ENCODE peak calls at places on chromosome 18, in four cellular contexts. One of them, this sample, is unnamed.

GRCh38 chr18:35231052-35231451 is 9.8 kb upstream of the ZNF397 start:
- DNase-seq in prostate gland: peak; percentile 78
- DNase-seq in HepG2: peak; percentile 87
- DNase-seq in K562: peak; percentile 78
- DNase-seq in this sample: peak; percentile 87

GRCh38 chr18:54149078-54149697 is 75.3 kb downstream of the MBD2 start:
- DNase-seq in K562: no peak
- DNase-seq in prostate gland: no peak
- DNase-seq in HepG2: peak; percentile 27
- DNase-seq in this sample: no peak

GRCh38 chr18:36399055-36399454 is 101.5 kb downstream of the FHOD3 start:
- DNase-seq in K562: no peak
- DNase-seq in prostate gland: no peak
- DNase-seq in HepG2: no peak
- DNase-seq in this sample: no peak

GRCh38 chr18:21069468-21069867 is 42.1 kb downstream of the ROCK1 start:
- DNase-seq in prostate gland: no peak
- DNase-seq in K562: no peak
- DNase-seq in HepG2: no peak
- DNase-seq in this sample: no peak

GRCh38 chr18:54973046-54973445 is 13.8 kb upstream of the CCDC68 start:
- DNase-seq in HepG2: no peak
- DNase-seq in K562: no peak
- DNase-seq in prostate gland: no peak
- DNase-seq in this sample: no peak

GRCh38 chr18:31154186-31154585 is 8.5 kb downstream of the DSC1 start:
- DNase-seq in K562: no peak
- DNase-seq in prostate gland: no peak
- DNase-seq in HepG2: no peak
- DNase-seq in this sample: no peak

GRCh38 chr18:10523544-10523943 is 2.3 kb upstream of the NAPG start:
- DNase-seq in HepG2: no peak
- DNase-seq in K562: no peak
- DNase-seq in prostate gland: no peak
- DNase-seq in this sample: no peak

GRCh38 chr18:13543811-13544732 is 182.3 kb downstream of the FAM210A start:
- DNase-seq in K562: no peak
- DNase-seq in prostate gland: no peak
- DNase-seq in HepG2: peak; percentile 53
- DNase-seq in this sample: no peak

GRCh38 chr18:38751897-38752296 is 1186.3 kb upstream of the CELF4 start:
- DNase-seq in K562: no peak
- DNase-seq in prostate gland: peak; percentile 44
- DNase-seq in HepG2: no peak
- DNase-seq in this sample: no peak

GRCh38 chr18:69968073-69968472 is 20.4 kb upstream of the CD226 start:
- DNase-seq in prostate gland: no peak
- DNase-seq in K562: no peak
- DNase-seq in HepG2: no peak
- DNase-seq in this sample: no peak

GRCh38 chr18:7021994-7022840 is 95.4 kb downstream of the LAMA1 start:
- DNase-seq in HepG2: peak; percentile 76
- DNase-seq in prostate gland: peak; percentile 83
- DNase-seq in K562: peak; percentile 51
- DNase-seq in this sample: no peak

GRCh38 chr18:54684786-54685185 is 93.7 kb downstream of the DYNAP start:
- DNase-seq in K562: peak; percentile 10
- DNase-seq in HepG2: no peak
- DNase-seq in prostate gland: no peak
- DNase-seq in this sample: no peak

GRCh38 chr18:33839452-33840225 is 261.6 kb downstream of the ASXL3 start:
- DNase-seq in prostate gland: no peak
- DNase-seq in HepG2: peak; percentile 55
- DNase-seq in K562: peak; percentile 38
- DNase-seq in this sample: no peak

GRCh38 chr18:72336786-72337185 is 207.4 kb downstream of the CBLN2 start:
- DNase-seq in K562: no peak
- DNase-seq in prostate gland: no peak
- DNase-seq in HepG2: no peak
- DNase-seq in this sample: no peak

GRCh38 chr18:10248738-10249137 is 205.7 kb upstream of the APCDD1 start:
- DNase-seq in prostate gland: no peak
- DNase-seq in K562: no peak
- DNase-seq in HepG2: no peak
- DNase-seq in this sample: no peak

GRCh38 chr18:77166523-77166922 is 33.9 kb upstream of the MBP start:
- DNase-seq in prostate gland: no peak
- DNase-seq in HepG2: no peak
- DNase-seq in K562: no peak
- DNase-seq in this sample: no peak

GRCh38 chr18:63897072-63897471 is 9.6 kb downstream of the SERPINB2 start:
- DNase-seq in K562: no peak
- DNase-seq in prostate gland: no peak
- DNase-seq in HepG2: no peak
- DNase-seq in this sample: no peak

GRCh38 chr18:63132819-63133200 is 186.8 kb downstream of the BCL2 start:
- DNase-seq in HepG2: no peak
- DNase-seq in prostate gland: peak; percentile 74
- DNase-seq in K562: no peak
- DNase-seq in this sample: no peak

GRCh38 chr18:51417643-51418483 is 220.4 kb upstream of the MEX3C start:
- DNase-seq in HepG2: no peak
- DNase-seq in prostate gland: no peak
- DNase-seq in K562: no peak
- DNase-seq in this sample: no peak

GRCh38 chr18:27276886-27277285 is 91.8 kb upstream of the CHST9 start:
- DNase-seq in K562: no peak
- DNase-seq in HepG2: no peak
- DNase-seq in prostate gland: no peak
- DNase-seq in this sample: no peak

GRCh38 chr18:51153659-51154371 is 43.7 kb downstream of the MEX3C start:
- DNase-seq in K562: no peak
- DNase-seq in prostate gland: no peak
- DNase-seq in HepG2: no peak
- DNase-seq in this sample: no peak

GRCh38 chr18:34928754-34929335 is 112.4 kb upstream of the MAPRE2 start:
- DNase-seq in K562: no peak
- DNase-seq in HepG2: no peak
- DNase-seq in prostate gland: no peak
- DNase-seq in this sample: no peak

GRCh38 chr18:27769152-27769551 is 407.8 kb downstream of the CDH2 start:
- DNase-seq in prostate gland: no peak
- DNase-seq in K562: no peak
- DNase-seq in HepG2: no peak
- DNase-seq in this sample: no peak

GRCh38 chr18:79250236-79250993 is 145.3 kb upstream of the NFATC1 start:
- DNase-seq in HepG2: no peak
- DNase-seq in prostate gland: no peak
- DNase-seq in K562: no peak
- DNase-seq in this sample: no peak

GRCh38 chr18:79698668-79699335 is 19.2 kb downstream of the CTDP1 start:
- DNase-seq in HepG2: no peak
- DNase-seq in K562: no peak
- DNase-seq in prostate gland: no peak
- DNase-seq in this sample: no peak

GRCh38 chr18:35949903-35950627 is 22.4 kb upstream of the RMP24 start:
- DNase-seq in HepG2: peak; percentile 56
- DNase-seq in K562: peak; percentile 67
- DNase-seq in prostate gland: peak; percentile 52
- DNase-seq in this sample: peak; percentile 73

GRCh38 chr18:61998957-61999356 is 106.2 kb upstream of the RNF152 start:
- DNase-seq in K562: no peak
- DNase-seq in prostate gland: no peak
- DNase-seq in HepG2: no peak
- DNase-seq in this sample: no peak

GRCh38 chr18:59556265-59556664 is 141.0 kb downstream of the CCBE1 start:
- DNase-seq in HepG2: no peak
- DNase-seq in prostate gland: no peak
- DNase-seq in K562: no peak
- DNase-seq in this sample: no peak

GRCh38 chr18:62325806-62326645 is 916 bp downstream of the TNFRSF11A start:
- DNase-seq in K562: no peak
- DNase-seq in HepG2: no peak
- DNase-seq in prostate gland: peak; percentile 9
- DNase-seq in this sample: no peak

GRCh38 chr18:77059294-77059916 is 73.2 kb downstream of the MBP start:
- DNase-seq in K562: peak; percentile 52
- DNase-seq in HepG2: peak; percentile 65
- DNase-seq in prostate gland: no peak
- DNase-seq in this sample: no peak

GRCh38 chr18:8571399-8571798 is 37.8 kb upstream of the RAB12 start:
- DNase-seq in K562: no peak
- DNase-seq in HepG2: no peak
- DNase-seq in prostate gland: no peak
- DNase-seq in this sample: no peak

GRCh38 chr18:23616258-23616657 is 30.0 kb upstream of the NPC1 start:
- DNase-seq in HepG2: no peak
- DNase-seq in K562: no peak
- DNase-seq in prostate gland: no peak
- DNase-seq in this sample: no peak

GRCh38 chr18:23623040-23623439 is 36.7 kb upstream of the NPC1 start:
- DNase-seq in prostate gland: no peak
- DNase-seq in K562: no peak
- DNase-seq in HepG2: no peak
- DNase-seq in this sample: no peak

GRCh38 chr18:23617412-23618009 is 31.2 kb upstream of the NPC1 start:
- DNase-seq in prostate gland: no peak
- DNase-seq in HepG2: no peak
- DNase-seq in K562: no peak
- DNase-seq in this sample: no peak

GRCh38 chr18:23618862-23619387 is 32.6 kb upstream of the NPC1 start:
- DNase-seq in prostate gland: no peak
- DNase-seq in K562: no peak
- DNase-seq in HepG2: peak; percentile 65
- DNase-seq in this sample: peak; percentile 65

DNA sequence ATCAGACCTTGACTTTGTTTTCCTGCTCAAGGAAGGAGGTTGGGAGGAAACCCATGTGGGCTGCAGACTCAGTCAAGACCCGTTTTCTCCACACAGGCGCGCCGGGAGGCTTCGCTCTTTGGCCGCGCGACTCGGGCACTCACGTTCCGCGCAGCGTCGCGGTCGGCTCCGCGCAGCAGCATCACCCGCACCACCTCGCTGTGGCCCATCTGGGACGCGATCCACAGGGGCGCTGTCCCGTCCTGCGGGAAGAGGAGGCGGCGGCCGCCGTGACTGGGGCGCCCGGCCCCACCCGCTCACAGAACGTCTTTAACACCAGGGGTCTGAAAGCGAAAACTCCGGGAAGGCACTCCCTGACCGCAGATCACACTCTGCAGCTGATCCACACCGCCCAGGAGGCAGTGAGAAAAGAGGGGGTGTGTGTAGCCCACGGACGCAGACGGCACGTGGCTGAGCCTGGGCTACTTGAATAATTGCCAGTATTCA is 33.1 kb upstream of the NPC1 start:
- DNase-seq in HepG2: no peak
- DNase-seq in prostate gland: no peak
- DNase-seq in K562: no peak
- DNase-seq in this sample: no peak
- TF ChIP-seq POLR2AphosphoS5 in HepG2: no peak
- TF ChIP-seq POLR2AphosphoS5 in prostate gland: no peak
- TF ChIP-seq POLR2AphosphoS5 in K562: no peak
- TF ChIP-seq POLR2AphosphoS5 in this sample: no peak

GRCh38 chr18:22171839-22172582 is 2.6 kb downstream of the GATA6 start:
- DNase-seq in HepG2: no peak
- DNase-seq in prostate gland: no peak
- DNase-seq in K562: no peak
- DNase-seq in this sample: no peak
- H3K4me3 ChIP-seq in HepG2: no peak overlapping the region
- H3K4me3 ChIP-seq in prostate gland: peak overlapping the region; percentile 54
- H3K4me3 ChIP-seq in K562: no peak overlapping the region
- H3K4me3 ChIP-seq in this sample: peak overlapping the region; percentile 76

GRCh38 chr18:5979971-5980457 is 84.7 kb upstream of the TMEM200C start:
- DNase-seq in prostate gland: no peak
- DNase-seq in HepG2: no peak
- DNase-seq in K562: no peak
- DNase-seq in this sample: no peak
- TF ChIP-seq POLR2AphosphoS5 in prostate gland: no peak
- TF ChIP-seq POLR2AphosphoS5 in HepG2: no peak
- TF ChIP-seq POLR2AphosphoS5 in K562: no peak
- TF ChIP-seq POLR2AphosphoS5 in this sample: no peak

GRCh38 chr18:57353137-57353939 is 981 bp downstream of the ST8SIA3 start:
- DNase-seq in K562: no peak
- DNase-seq in prostate gland: no peak
- DNase-seq in HepG2: no peak
- DNase-seq in this sample: no peak

GRCh38 chr18:57359433-57359832 is 7.1 kb downstream of the ST8SIA3 start:
- DNase-seq in K562: no peak
- DNase-seq in HepG2: peak; percentile 34
- DNase-seq in prostate gland: no peak
- DNase-seq in this sample: no peak

GRCh38 chr18:57352271-57352701 is at the start of gene ST8SIA3:
- DNase-seq in prostate gland: no peak
- DNase-seq in K562: no peak
- DNase-seq in HepG2: no peak
- DNase-seq in this sample: no peak

GRCh38 chr18:57352761-57353136 is 392 bp downstream of the ST8SIA3 start:
- DNase-seq in prostate gland: no peak
- DNase-seq in HepG2: no peak
- DNase-seq in K562: no peak
- DNase-seq in this sample: no peak

GRCh38 chr18:57353940-57354461 is 1.6 kb downstream of the ST8SIA3 start:
- DNase-seq in prostate gland: no peak
- DNase-seq in K562: peak; percentile 52
- DNase-seq in HepG2: peak; percentile 2
- DNase-seq in this sample: no peak
- H3K4me3 ChIP-seq in prostate gland: no peak overlapping the region
- H3K4me3 ChIP-seq in K562: no peak overlapping the region
- H3K4me3 ChIP-seq in HepG2: no peak overlapping the region
- H3K4me3 ChIP-seq in this sample: no peak overlapping the region

GRCh38 chr18:26215247-26215970 is 10.8 kb upstream of the TAF4B start:
- DNase-seq in K562: no peak
- DNase-seq in prostate gland: no peak
- DNase-seq in HepG2: no peak
- DNase-seq in this sample: no peak
- TF ChIP-seq POLR2AphosphoS5 in K562: no peak
- TF ChIP-seq POLR2AphosphoS5 in prostate gland: no peak
- TF ChIP-seq POLR2AphosphoS5 in HepG2: no peak
- TF ChIP-seq POLR2AphosphoS5 in this sample: no peak

GRCh38 chr18:74775239-74775638 is 177.6 kb downstream of the ZNF407 start:
- DNase-seq in HepG2: no peak
- DNase-seq in K562: no peak
- DNase-seq in prostate gland: no peak
- DNase-seq in this sample: no peak
- H3K4me3 ChIP-seq in HepG2: no peak overlapping the region
- H3K4me3 ChIP-seq in K562: no peak overlapping the region
- H3K4me3 ChIP-seq in prostate gland: no peak overlapping the region
- H3K4me3 ChIP-seq in this sample: no peak overlapping the region

GRCh38 chr18:3624818-3625716 is 175.1 kb downstream of the TGIF1 start:
- DNase-seq in K562: peak; percentile 59
- DNase-seq in HepG2: no peak
- DNase-seq in prostate gland: no peak
- DNase-seq in this sample: peak; percentile 72
- TF ChIP-seq POLR2AphosphoS5 in K562: peak; percentile 64
- TF ChIP-seq POLR2AphosphoS5 in HepG2: no peak
- TF ChIP-seq POLR2AphosphoS5 in prostate gland: peak; percentile 8
- TF ChIP-seq POLR2AphosphoS5 in this sample: no peak

GRCh38 chr18:39842042-39842791 is 2112.8 kb upstream of the PIK3C3 start:
- DNase-seq in HepG2: no peak
- DNase-seq in prostate gland: no peak
- DNase-seq in K562: no peak
- DNase-seq in this sample: no peak
- H3K4me3 ChIP-seq in HepG2: peak overlapping the region; percentile 48
- H3K4me3 ChIP-seq in prostate gland: peak overlapping the region; percentile 23
- H3K4me3 ChIP-seq in K562: no peak overlapping the region
- H3K4me3 ChIP-seq in this sample: peak overlapping the region; percentile 51